ENCODE peak calls at places on chromosomes 16 and 17, in four cellular contexts. G is cardiac muscle cell, L is esophagus muscularis mucosa, V is upper lobe of left lung. B is an unnamed sample. For H3K9me3, the result is how much of the 10 kb centered on the place peaks cover.

GRCh38 chr16:84751947-84752346 is 52.1 kb downstream of the USP10 start:
- DNase-seq in V (no peak), G (no peak), L (no peak), B (no peak)

GRCh38 chr16:50366126-50366525 is 2.7 kb downstream of the BRD7 start:
- DNase-seq in V (no peak), L (no peak), G (no peak), B (no peak)

GRCh38 chr16:10170016-10170415 is 12.2 kb downstream of the GRIN2A start:
- DNase-seq in L (no peak), G (no peak), V (no peak), B (no peak)

GRCh38 chr16:73527191-73527590 is 479.3 kb upstream of the ZFHX3 start:
- DNase-seq in L (no peak), G (no peak), V (no peak), B (no peak)

GRCh38 chr17:55735784-55736405 is 13.2 kb upstream of the TMEM100 start:
- DNase-seq in V (no peak), L (no peak), G (peak), B (no peak)

GRCh38 chr17:73645050-73645871 is 1.0 kb upstream of the SDK2 start:
- DNase-seq in V (no peak), L (no peak), G (peak), B (no peak)

GRCh38 chr17:59131131-59131530 is 23.9 kb downstream of the SKA2 start:
- DNase-seq in G (no peak), L (no peak), V (no peak), B (no peak)

GRCh38 chr17:55625516-55625915 is 97.1 kb downstream of the TMEM100 start:
- DNase-seq in G (no peak), L (no peak), V (no peak), B (no peak)

GRCh38 chr16:19005561-19006445 is 22.1 kb downstream of the TMC7 start:
- DNase-seq in G (no peak), L (no peak), V (no peak), B (no peak)

GRCh38 chr16:1760911-1761310 is 10.4 kb downstream of the NME3 start:
- DNase-seq in L (no peak), G (no peak), V (no peak), B (no peak)

GRCh38 chr16:12976936-12977335 is 75.5 kb downstream of the SHISA9 start:
- DNase-seq in V (no peak), L (no peak), G (no peak), B (no peak)

GRCh38 chr17:7080445-7081041 is 492 bp upstream of the CLEC10A start:
- DNase-seq in L (no peak), G (no peak), V (no peak), B (no peak)

GRCh38 chr17:77285594-77286390 is 145.0 kb downstream of the SEC14L1 start:
- DNase-seq in L (no peak), V (peak), G (peak), B (peak)
- H3K27ac ChIP-seq in L (no peak), V (peak), G (no peak), B (peak)

DNA sequence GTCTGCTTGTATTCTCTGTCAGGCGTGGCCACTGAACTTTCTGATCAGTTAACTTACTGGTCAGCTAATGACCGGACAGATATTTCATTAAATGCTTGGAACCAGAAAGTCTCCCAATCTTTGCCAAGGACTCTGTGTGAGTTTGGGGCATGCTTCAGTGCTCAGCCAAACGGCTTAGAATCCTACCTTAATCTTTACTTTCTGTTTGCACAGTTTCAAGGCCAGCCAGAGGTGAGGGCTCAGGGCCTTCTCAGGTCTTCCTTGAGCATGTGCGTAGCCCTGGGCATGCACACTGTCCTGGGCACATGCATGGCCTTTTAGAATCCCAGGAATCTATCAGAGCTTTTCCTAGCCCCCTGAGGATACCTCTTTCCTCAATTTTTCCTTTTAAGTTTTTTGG is 230.1 kb downstream of the RAB11FIP4 start:
- DNase-seq in G (no peak), V (no peak), L (no peak), B (no peak)
- H3K9me3 ChIP-seq in G (under half), V (under half), L (under half), B (under half)

DNA sequence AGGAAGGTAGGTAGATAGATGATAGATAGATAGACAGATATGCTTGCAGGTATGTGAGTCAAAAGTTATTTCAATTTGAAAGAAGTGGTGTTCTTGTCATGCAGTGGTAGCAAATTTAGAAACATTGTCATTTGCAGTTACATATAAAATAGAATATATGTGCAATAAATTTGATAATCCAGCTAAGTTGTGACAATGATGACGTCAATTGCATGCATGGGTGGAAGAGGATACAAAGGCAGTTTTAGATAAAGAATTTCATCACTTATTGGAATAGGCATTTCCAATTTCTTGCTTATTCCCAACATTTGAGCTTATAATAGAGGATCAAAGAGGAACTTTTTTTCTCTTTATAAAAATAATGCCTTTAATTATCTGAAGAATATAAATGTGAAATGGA is 99.2 kb upstream of the KCNJ16 start:
- DNase-seq in G (no peak), V (no peak), L (no peak), B (no peak)
- H3K27ac ChIP-seq in G (no peak), V (no peak), L (no peak), B (no peak)

GRCh38 chr17:39828443-39828842 is 35.7 kb downstream of the IKZF3 start:
- DNase-seq in G (no peak), V (peak), L (no peak), B (no peak)
- H3K9me3 ChIP-seq in G (under half), V (under half), L (under half), B (under half)

GRCh38 chr17:9284884-9285283 is 263.6 kb downstream of the NTN1 start:
- DNase-seq in L (no peak), V (no peak), G (no peak), B (no peak)
- H3K27ac ChIP-seq in L (no peak), V (no peak), G (no peak), B (no peak)

GRCh38 chr16:35752012-35752772 is 2292.8 kb downstream of the TP53TG3F start:
- DNase-seq in L (peak), V (no peak), G (no peak), B (no peak)
- H3K9me3 ChIP-seq in L (under half), V (under half), G (under half), B (under half)

GRCh38 chr17:42212382-42212781 is 18.1 kb upstream of the GHDC start:
- DNase-seq in L (no peak), V (no peak), G (no peak), B (no peak)

GRCh38 chr17:42210046-42210445 is 15.8 kb upstream of the GHDC start:
- DNase-seq in G (no peak), V (no peak), L (no peak), B (no peak)

DNA sequence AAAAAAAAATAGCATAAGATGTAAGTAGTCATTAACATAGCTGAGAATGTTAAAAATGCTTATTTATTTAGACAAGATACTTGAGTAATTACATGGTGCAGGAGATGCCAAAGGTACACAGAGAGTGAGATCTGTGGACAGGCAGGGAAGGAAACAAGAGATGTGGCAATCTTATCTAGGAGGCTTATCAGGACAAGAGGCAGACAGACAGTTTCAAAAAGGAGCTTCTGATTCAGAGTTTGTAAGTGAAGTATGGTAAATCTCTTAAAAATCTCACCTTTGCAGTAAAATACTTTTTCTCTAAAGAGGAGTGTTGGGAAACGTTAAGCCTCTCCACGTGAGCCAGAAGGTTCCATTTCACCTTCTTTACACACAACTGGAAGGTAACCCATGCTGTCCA is 19.9 kb upstream of the GHDC start:
- DNase-seq in G (no peak), V (no peak), L (no peak), B (no peak)
- H3K27ac ChIP-seq in G (peak), V (no peak), L (no peak), B (no peak)

DNA sequence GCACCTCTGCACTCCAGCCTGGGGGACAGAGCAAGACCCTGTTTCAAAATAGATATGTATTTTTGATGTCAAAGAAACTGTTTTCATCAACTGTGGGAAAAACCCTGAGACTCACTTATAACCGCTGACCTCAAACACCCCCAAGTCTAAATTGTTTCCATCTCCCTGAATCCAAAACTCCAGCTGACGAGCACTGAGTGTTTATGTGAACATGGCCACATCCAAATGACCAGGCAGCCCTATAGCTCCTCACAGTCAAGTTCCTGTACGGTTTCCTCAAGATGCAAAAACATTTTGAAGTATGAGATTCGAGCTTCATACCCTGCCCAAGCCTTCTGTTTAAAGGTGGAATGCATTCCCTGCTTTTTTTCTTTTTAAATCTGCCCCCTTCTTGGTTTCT is 45.3 kb upstream of the ZCCHC14 start:
- DNase-seq in L (no peak), V (no peak), G (no peak), B (no peak)
- H3K9me3 ChIP-seq in L (under half), V (under half), G (under half), B (under half)

GRCh38 chr17:66460558-66460957 is 158.1 kb downstream of the PRKCA start:
- DNase-seq in G (no peak), L (no peak), V (no peak), B (no peak)
- H3K27ac ChIP-seq in G (no peak), L (no peak), V (peak), B (no peak)

B was measured in pancreas.